ENCODE peak calls at places on chromosomes 1 and 21, in seven cellular contexts. Y is cardiac fibroblast; H is stimulated activated effector memory CD8-positive, alpha-beta T cell treated with anti-CD3 and anti-CD28 coated beads, Interleukin-12 subunit alpha, Interleukin-12 subunit beta, amount 100 ng/mL, for 72 hours; O is CD8-positive, alpha-beta memory T cell; G is fibroblast of mammary gland; R is BJ; A is astrocyte of the spinal cord. C is an unnamed sample.

GRCh38 chr1:97901017-97901658 is 19.7 kb downstream of the DPYD start:
- DNase-seq in R (no peak), A (peak; percentile 44), O (no peak), G (peak; percentile 71), Y (peak; percentile 82), H (no peak), C (no peak)

GRCh38 chr21:39258207-39258606 is 55.2 kb downstream of the BRWD1 start:
- DNase-seq in R (no peak), G (no peak), O (no peak), H (no peak), Y (no peak), A (no peak), C (no peak)

GRCh38 chr1:35524106-35524505 is 33.1 kb downstream of the KIAA0319L start:
- DNase-seq in H (no peak), R (no peak), O (no peak), A (no peak), Y (no peak), G (no peak), C (no peak)

GRCh38 chr1:115969509-115969908 is 6.8 kb upstream of the SLC22A15 start:
- DNase-seq in Y (no peak), G (no peak), A (no peak), H (no peak), O (no peak), R (no peak), C (no peak)

GRCh38 chr1:68232354-68233148 is at the start of gene WLS:
- DNase-seq in R (no peak), G (peak; percentile 78), O (no peak), A (peak; percentile 78), H (no peak), Y (peak; percentile 78), C (peak; percentile 88)

GRCh38 chr1:84997667-84998600 is 1.0 kb upstream of the MCOLN2 start:
- DNase-seq in R (no peak), H (no peak), O (no peak), Y (peak; percentile 20), A (peak; percentile 11), G (peak; percentile 16), C (no peak)

GRCh38 chr1:10814954-10815862 is 18.8 kb upstream of the CASZ1 start:
- DNase-seq in R (no peak), Y (no peak), O (no peak), H (no peak), A (no peak), G (no peak), C (peak; percentile 21)

GRCh38 chr21:37043818-37044217 is 29.1 kb downstream of the PIGP start:
- DNase-seq in R (no peak), H (no peak), A (no peak), G (no peak), Y (no peak), O (no peak), C (no peak)

GRCh38 chr1:230317823-230318819 is 108.0 kb downstream of the PGBD5 start:
- DNase-seq in O (no peak), G (no peak), R (no peak), Y (no peak), H (no peak), A (no peak), C (no peak)

GRCh38 chr1:30302808-30303310 is 420.5 kb downstream of the MATN1 start:
- DNase-seq in R (no peak), H (no peak), A (no peak), Y (no peak), G (no peak), O (no peak), C (no peak)

GRCh38 chr1:166975361-166976129 is at the start of gene ILDR2:
- DNase-seq in Y (peak; percentile 14), R (no peak), H (peak; percentile 35), G (peak; percentile 9), A (peak; percentile 59), O (peak; percentile 37), C (peak; percentile 40)

GRCh38 chr1:173414136-173414535 is 63.0 kb upstream of the PRDX6 start:
- DNase-seq in A (no peak), O (no peak), H (no peak), G (no peak), Y (no peak), R (no peak), C (no peak)

GRCh38 chr1:9908846-9909221 is 1.2 kb downstream of the CTNNBIP1 start:
- DNase-seq in Y (no peak), G (no peak), O (no peak), A (no peak), R (no peak), H (no peak), C (no peak)

GRCh38 chr1:1349256-1350012 is at the start of gene DVL1:
- DNase-seq in A (peak; percentile 61), R (no peak), O (peak; percentile 75), H (peak; percentile 84), Y (peak; percentile 53), G (peak; percentile 70), C (peak; percentile 78)

GRCh38 chr1:29379438-29380073 is 143.2 kb downstream of the PTPRU start:
- DNase-seq in G (peak; percentile 73), R (no peak), O (no peak), H (no peak), Y (peak; percentile 63), A (peak; percentile 69), C (no peak)

GRCh38 chr1:82586473-82586872 is 785.7 kb downstream of the ADGRL2 start:
- DNase-seq in H (no peak), G (peak; percentile 23), R (no peak), Y (peak; percentile 5), A (no peak), O (no peak), C (peak; percentile 64)

GRCh38 chr1:221097479-221098281 is 218.4 kb downstream of the HLX start:
- DNase-seq in A (peak; percentile 92), R (peak; percentile 98), O (no peak), Y (peak; percentile 96), G (peak; percentile 99), H (no peak), C (no peak)

C was measured in psoas muscle.